ENCODE peak calls at places on chromosomes 12 and 14, in ten cellular contexts. O is HT1080; U is nucleus accumbens; D is epithelial cell of proximal tubule; T is hepatic stellate cell; F is astrocyte of the spinal cord; G is activated CD8-positive, alpha-beta memory T cell treated with anti-CD3 and anti-CD28 coated beads for 24 hours; E is A673; P is RWPE1; X is LoVo. Z is an unnamed sample.
A peak's percentile ranks its signal among the peaks of the same experiment; 100 is the strongest.

GRCh38 chr12:116542345-116542950 is 16.7 kb upstream of the MAP1LC3B2 start:
- DNase-seq in U (no peak), F (no peak), E (no peak), T (no peak), D (no peak), X (no peak), P (no peak), O (no peak), G (no peak), Z (no peak)

GRCh38 chr14:60648934-60649814 is at the start of gene SIX1:
- DNase-seq in X (peak; percentile 72), T (peak; percentile 89), E (peak; percentile 94), G (peak; percentile 66), P (peak; percentile 94), F (peak; percentile 95), O (peak; percentile 82), U (no peak), D (no peak), Z (peak; percentile 81)

GRCh38 chr14:94097091-94097490 is 13.4 kb upstream of the IFI27 start:
- DNase-seq in F (no peak), U (no peak), G (no peak), E (no peak), P (no peak), O (no peak), D (no peak), T (no peak), X (no peak), Z (no peak)

GRCh38 chr12:1328385-1328784 is 266.0 kb downstream of the FBXL14 start:
- DNase-seq in U (no peak), T (no peak), P (no peak), O (no peak), E (no peak), G (no peak), D (no peak), F (no peak), X (no peak), Z (no peak)

GRCh38 chr12:92971869-92972524 is 42.9 kb upstream of the EEA1 start:
- DNase-seq in F (peak; percentile 82), E (no peak), O (peak; percentile 60), D (peak; percentile 98), U (no peak), X (no peak), P (no peak), T (peak; percentile 32), G (no peak), Z (peak; percentile 46)

GRCh38 chr12:68521321-68521839 is 89.3 kb upstream of the RAP1B start:
- DNase-seq in F (peak; percentile 92), T (peak; percentile 64), E (no peak), X (peak; percentile 39), O (peak; percentile 88), P (peak; percentile 55), G (no peak), D (no peak), U (no peak), Z (no peak)

GRCh38 chr12:132812631-132813305 is 15.9 kb downstream of the GOLGA3 start:
- DNase-seq in U (no peak), X (no peak), E (no peak), G (no peak), P (no peak), O (peak; percentile 35), F (peak; percentile 71), D (no peak), T (peak; percentile 47), Z (peak; percentile 79)

GRCh38 chr12:29610473-29611174 is 113.1 kb upstream of the OVCH1 start:
- DNase-seq in O (no peak), T (no peak), F (no peak), D (no peak), G (no peak), P (no peak), X (no peak), U (no peak), E (peak; percentile 36), Z (no peak)

GRCh38 chr12:64124511-64125197 is 97.4 kb downstream of the KICS2 start:
- DNase-seq in F (no peak), E (no peak), O (no peak), X (no peak), G (no peak), P (no peak), D (no peak), U (no peak), T (no peak), Z (no peak)

GRCh38 chr12:85626031-85626781 is 210.0 kb downstream of the RASSF9 start:
- DNase-seq in D (peak; percentile 26), T (peak; percentile 12), P (peak; percentile 88), X (no peak), O (peak; percentile 84), U (no peak), F (peak; percentile 76), G (no peak), E (peak; percentile 92), Z (no peak)

GRCh38 chr14:100432652-100433427 is 109.7 kb downstream of the SLC25A47 start:
- DNase-seq in F (no peak), E (no peak), D (no peak), X (no peak), U (no peak), O (no peak), P (no peak), T (no peak), G (no peak), Z (no peak)

GRCh38 chr12:115956674-115957073 is 320.8 kb downstream of the MED13L start:
- DNase-seq in D (no peak), F (no peak), U (no peak), O (no peak), G (no peak), T (no peak), X (no peak), P (no peak), E (no peak), Z (no peak)

GRCh38 chr12:112796067-112796466 is 4.5 kb downstream of the RPH3A start:
- DNase-seq in X (no peak), G (no peak), O (peak; percentile 48), E (no peak), F (no peak), T (no peak), U (no peak), D (no peak), P (no peak), Z (no peak)

Z was measured in SJSA1.